ENCODE peak calls at places on chromosomes 3 and 15, in four cellular contexts. One of them, this sample, is unnamed.
A peak's percentile ranks its signal among the peaks of the same experiment; 100 is the strongest.

GRCh38 chr15:92899910-92900711 is at the start of gene CHD2:
- DNase-seq in psoas muscle: peak; percentile 50
- DNase-seq in lower lobe of right lung: peak; percentile 72
- DNase-seq in Panc1: peak; percentile 80
- DNase-seq in this sample: peak; percentile 72

GRCh38 chr3:129555176-129555575 is 12.2 kb downstream of the H1-8 start:
- DNase-seq in psoas muscle: peak; percentile 19
- DNase-seq in lower lobe of right lung: no peak
- DNase-seq in Panc1: no peak
- DNase-seq in this sample: no peak

GRCh38 chr15:96276438-96277210 is 53.9 kb upstream of the NR2F2 start:
- DNase-seq in psoas muscle: no peak
- DNase-seq in lower lobe of right lung: no peak
- DNase-seq in Panc1: no peak
- DNase-seq in this sample: no peak

GRCh38 chr15:66084704-66085103 is 168.8 kb downstream of the MEGF11 start:
- DNase-seq in psoas muscle: no peak
- DNase-seq in lower lobe of right lung: no peak
- DNase-seq in Panc1: no peak
- DNase-seq in this sample: no peak

GRCh38 chr3:172342097-172342659 is 106.1 kb downstream of the GHSR start:
- DNase-seq in psoas muscle: no peak
- DNase-seq in lower lobe of right lung: no peak
- DNase-seq in Panc1: no peak
- DNase-seq in this sample: no peak

GRCh38 chr3:185930393-185931107 is 7.3 kb downstream of the TRA2B start:
- DNase-seq in psoas muscle: no peak
- DNase-seq in lower lobe of right lung: no peak
- DNase-seq in Panc1: no peak
- DNase-seq in this sample: no peak

GRCh38 chr3:139121513-139122220 is 77.0 kb upstream of the PRR23C start:
- DNase-seq in psoas muscle: no peak
- DNase-seq in lower lobe of right lung: no peak
- DNase-seq in Panc1: no peak
- DNase-seq in this sample: no peak

GRCh38 chr3:181862502-181862901 is 150.8 kb downstream of the SOX2 start:
- DNase-seq in psoas muscle: no peak
- DNase-seq in lower lobe of right lung: no peak
- DNase-seq in Panc1: no peak
- DNase-seq in this sample: no peak

GRCh38 chr3:105397974-105398373 is 31.3 kb downstream of the ALCAM start:
- DNase-seq in psoas muscle: no peak
- DNase-seq in lower lobe of right lung: no peak
- DNase-seq in Panc1: no peak
- DNase-seq in this sample: no peak

GRCh38 chr3:48247401-48247807 is 6.5 kb downstream of the ZNF589 start:
- DNase-seq in psoas muscle: no peak
- DNase-seq in lower lobe of right lung: no peak
- DNase-seq in Panc1: no peak
- DNase-seq in this sample: no peak

DNA sequence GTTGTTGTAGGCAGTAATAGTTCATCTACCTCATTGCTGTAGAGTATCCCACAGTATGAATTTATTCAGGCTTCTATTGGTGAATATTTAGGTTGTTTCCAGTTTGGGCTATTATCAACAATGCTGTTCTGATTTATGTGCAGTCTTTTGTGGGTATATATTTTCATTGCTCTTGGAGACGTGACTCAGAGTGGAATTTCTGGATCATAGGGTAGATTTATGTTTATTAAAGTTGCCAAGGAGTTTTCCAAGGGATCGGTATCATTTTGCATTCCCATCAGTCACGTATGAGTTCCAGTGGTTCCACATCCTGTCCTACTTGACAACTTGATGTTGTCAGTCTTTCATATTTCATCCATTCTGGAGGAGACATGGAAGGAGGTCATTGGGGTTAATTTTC is 8.4 kb upstream of the HRH1 start:
- DNase-seq in psoas muscle: no peak
- DNase-seq in lower lobe of right lung: no peak
- DNase-seq in Panc1: no peak
- DNase-seq in this sample: peak; percentile 32
- H3K27ac ChIP-seq in psoas muscle: no peak overlapping the region
- H3K27ac ChIP-seq in lower lobe of right lung: no peak overlapping the region
- H3K27ac ChIP-seq in Panc1: no peak overlapping the region
- H3K27ac ChIP-seq in this sample: peak overlapping the region; percentile 63

DNA sequence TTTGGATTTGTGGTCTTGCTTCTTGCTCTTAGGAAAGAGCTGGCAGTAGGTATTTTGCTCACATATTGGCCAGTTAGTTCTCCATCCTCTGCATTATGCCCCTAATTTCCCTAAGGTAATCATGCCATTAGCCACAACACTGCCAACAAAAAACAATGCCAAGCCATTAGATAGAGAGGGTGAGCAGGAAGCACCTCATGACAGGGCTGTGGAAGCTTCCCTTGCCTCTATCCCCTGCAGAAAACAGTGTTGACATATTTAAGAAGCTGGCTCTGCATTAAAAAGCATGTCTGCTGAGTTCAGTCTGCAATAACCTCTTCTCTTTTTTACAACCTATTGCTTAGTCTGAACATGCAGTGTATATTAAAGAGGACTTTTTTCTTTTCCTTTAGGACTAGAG is 93.4 kb upstream of the UBE3A start:
- DNase-seq in psoas muscle: no peak
- DNase-seq in lower lobe of right lung: no peak
- DNase-seq in Panc1: no peak
- DNase-seq in this sample: no peak
- H3K27me3 ChIP-seq in psoas muscle: no peaks in the 10 kb centered on the region
- H3K27me3 ChIP-seq in lower lobe of right lung: no peaks in the 10 kb centered on the region
- H3K27me3 ChIP-seq in Panc1: no peaks in the 10 kb centered on the region
- H3K27me3 ChIP-seq in this sample: no peaks in the 10 kb centered on the region

DNA sequence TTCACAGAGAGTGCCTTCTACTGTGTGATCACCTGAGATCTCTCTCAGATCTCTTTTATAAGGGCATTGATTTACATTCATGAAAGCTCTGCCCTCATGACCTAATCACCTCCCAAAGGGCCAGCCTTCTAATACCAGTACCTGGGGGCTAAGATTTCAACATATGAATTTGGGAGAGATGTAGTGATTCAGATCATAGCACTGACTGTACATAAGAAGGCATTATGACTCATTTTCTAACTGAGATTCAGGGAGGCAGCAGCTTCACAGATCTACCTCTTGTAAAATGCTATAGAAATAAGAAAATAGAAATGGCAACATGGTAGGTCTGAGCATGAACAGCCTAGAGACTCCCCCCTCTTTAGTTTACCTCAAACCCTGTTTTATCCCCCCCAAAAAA is 39.6 kb downstream of the VGLL3 start:
- DNase-seq in psoas muscle: no peak
- DNase-seq in lower lobe of right lung: no peak
- DNase-seq in Panc1: no peak
- DNase-seq in this sample: no peak
- H3K4me1 ChIP-seq in psoas muscle: no peaks in the 10 kb centered on the region
- H3K4me1 ChIP-seq in lower lobe of right lung: no peaks in the 10 kb centered on the region
- H3K4me1 ChIP-seq in Panc1: no peaks in the 10 kb centered on the region
- H3K4me1 ChIP-seq in this sample: peaks cover 21% of the 10 kb centered on the region

GRCh38 chr15:45549831-45550230 is 27.3 kb upstream of the SLC30A4 start:
- DNase-seq in psoas muscle: no peak
- DNase-seq in lower lobe of right lung: no peak
- DNase-seq in Panc1: no peak
- DNase-seq in this sample: no peak
- H3K27ac ChIP-seq in psoas muscle: no peak overlapping the region
- H3K27ac ChIP-seq in lower lobe of right lung: no peak overlapping the region
- H3K27ac ChIP-seq in Panc1: no peak overlapping the region
- H3K27ac ChIP-seq in this sample: no peak overlapping the region

DNA sequence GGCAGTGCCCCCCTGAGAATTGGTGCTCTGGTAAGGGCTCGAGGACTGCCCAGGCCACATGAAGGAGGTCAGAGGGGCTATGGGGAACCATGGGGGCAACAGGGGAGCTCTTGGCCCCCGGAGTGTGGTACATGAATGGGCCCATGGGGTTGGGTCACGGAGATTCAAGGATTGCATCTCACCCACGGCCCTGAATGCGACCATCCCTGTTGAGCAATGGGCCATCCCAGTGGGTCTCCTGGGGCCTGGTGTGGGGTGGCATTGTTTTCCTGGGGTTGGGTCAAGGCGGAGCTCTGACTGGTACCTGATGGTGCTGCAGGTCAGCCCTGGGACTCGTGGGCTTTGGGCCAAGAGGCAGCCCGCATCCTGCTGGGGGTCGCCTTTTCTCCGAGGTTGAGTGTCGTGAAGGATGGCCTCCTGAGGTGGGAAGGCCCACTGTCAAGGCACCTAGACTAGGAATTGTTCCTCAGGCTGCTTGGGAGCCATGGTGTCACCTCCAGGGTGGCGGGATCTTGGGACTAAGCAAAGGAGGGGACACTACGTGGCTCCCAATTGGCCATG is 198.3 kb downstream of the UBE3A start:
- DNase-seq in psoas muscle: peak; percentile 9
- DNase-seq in lower lobe of right lung: peak; percentile 23
- DNase-seq in Panc1: no peak
- DNase-seq in this sample: no peak
- H3K27me3 ChIP-seq in psoas muscle: no peaks in the 10 kb centered on the region
- H3K27me3 ChIP-seq in lower lobe of right lung: no peaks in the 10 kb centered on the region
- H3K27me3 ChIP-seq in Panc1: no peaks in the 10 kb centered on the region
- H3K27me3 ChIP-seq in this sample: no peaks in the 10 kb centered on the region

This sample was measured in SJSA1.